ENCODE peak calls at places on chromosomes 4 and X, in nine cellular contexts. One of them, this sample, is unnamed.

GRCh38 chr4:104643805-104644204 is 149.1 kb upstream of the CXXC4 start:
- DNase-seq in choroid plexus epithelial cell: no peak
- DNase-seq in foreskin fibroblast: no peak
- DNase-seq in tibial artery: no peak
- DNase-seq in BE2C: no peak
- DNase-seq in uterus: no peak
- DNase-seq in AG10803: no peak
- DNase-seq in ascending aorta: no peak
- DNase-seq in psoas muscle: no peak
- DNase-seq in this sample: no peak

GRCh38 chr4:189081831-189082230 is 858.8 kb upstream of the FRG1 start:
- DNase-seq in choroid plexus epithelial cell: no peak
- DNase-seq in foreskin fibroblast: no peak
- DNase-seq in tibial artery: no peak
- DNase-seq in BE2C: no peak
- DNase-seq in uterus: no peak
- DNase-seq in AG10803: peak
- DNase-seq in ascending aorta: no peak
- DNase-seq in psoas muscle: no peak
- DNase-seq in this sample: no peak

GRCh38 chrX:68944211-68944610 is 115.4 kb downstream of the EFNB1 start:
- DNase-seq in choroid plexus epithelial cell: no peak
- DNase-seq in foreskin fibroblast: no peak
- DNase-seq in tibial artery: no peak
- DNase-seq in BE2C: no peak
- DNase-seq in uterus: no peak
- DNase-seq in AG10803: no peak
- DNase-seq in ascending aorta: peak
- DNase-seq in psoas muscle: no peak
- DNase-seq in this sample: no peak

GRCh38 chrX:53265771-53266170 is 15.6 kb downstream of the IQSEC2 start:
- DNase-seq in choroid plexus epithelial cell: peak
- DNase-seq in foreskin fibroblast: peak
- DNase-seq in tibial artery: no peak
- DNase-seq in BE2C: no peak
- DNase-seq in uterus: no peak
- DNase-seq in AG10803: peak
- DNase-seq in ascending aorta: no peak
- DNase-seq in psoas muscle: no peak
- DNase-seq in this sample: peak

GRCh38 chr4:82951196-82951595 is 50.7 kb downstream of the THAP9 start:
- DNase-seq in choroid plexus epithelial cell: peak
- DNase-seq in foreskin fibroblast: no peak
- DNase-seq in tibial artery: no peak
- DNase-seq in BE2C: no peak
- DNase-seq in uterus: no peak
- DNase-seq in AG10803: no peak
- DNase-seq in ascending aorta: no peak
- DNase-seq in psoas muscle: no peak
- DNase-seq in this sample: peak

GRCh38 chr4:145545538-145546224 is 64.0 kb downstream of the SMAD1 start:
- DNase-seq in choroid plexus epithelial cell: peak
- DNase-seq in foreskin fibroblast: peak
- DNase-seq in tibial artery: no peak
- DNase-seq in BE2C: no peak
- DNase-seq in uterus: no peak
- DNase-seq in AG10803: peak
- DNase-seq in ascending aorta: no peak
- DNase-seq in psoas muscle: no peak
- DNase-seq in this sample: peak

GRCh38 chr4:140681201-140681600 is 75.0 kb downstream of the TBC1D9 start:
- DNase-seq in choroid plexus epithelial cell: no peak
- DNase-seq in foreskin fibroblast: no peak
- DNase-seq in tibial artery: no peak
- DNase-seq in BE2C: no peak
- DNase-seq in uterus: no peak
- DNase-seq in AG10803: no peak
- DNase-seq in ascending aorta: no peak
- DNase-seq in psoas muscle: no peak
- DNase-seq in this sample: no peak

GRCh38 chr4:98151145-98151929 is 8.1 kb upstream of the STPG2 start:
- DNase-seq in choroid plexus epithelial cell: peak
- DNase-seq in foreskin fibroblast: no peak
- DNase-seq in tibial artery: no peak
- DNase-seq in BE2C: no peak
- DNase-seq in uterus: no peak
- DNase-seq in AG10803: no peak
- DNase-seq in ascending aorta: no peak
- DNase-seq in psoas muscle: no peak
- DNase-seq in this sample: no peak

GRCh38 chr4:39591290-39591689 is 47.4 kb downstream of the SMIM14 start:
- DNase-seq in choroid plexus epithelial cell: peak
- DNase-seq in foreskin fibroblast: no peak
- DNase-seq in tibial artery: no peak
- DNase-seq in BE2C: peak
- DNase-seq in uterus: no peak
- DNase-seq in AG10803: no peak
- DNase-seq in ascending aorta: no peak
- DNase-seq in psoas muscle: no peak
- DNase-seq in this sample: peak

GRCh38 chrX:152735101-152735500 is 1.5 kb downstream of the MAGEA12 start:
- DNase-seq in choroid plexus epithelial cell: no peak
- DNase-seq in foreskin fibroblast: no peak
- DNase-seq in tibial artery: no peak
- DNase-seq in BE2C: no peak
- DNase-seq in uterus: no peak
- DNase-seq in AG10803: no peak
- DNase-seq in ascending aorta: no peak
- DNase-seq in psoas muscle: no peak
- DNase-seq in this sample: no peak
- H3K4me3 ChIP-seq in choroid plexus epithelial cell: no peak
- H3K4me3 ChIP-seq in foreskin fibroblast: no peak
- H3K4me3 ChIP-seq in tibial artery: no peak
- H3K4me3 ChIP-seq in BE2C: no peak
- H3K4me3 ChIP-seq in uterus: no peak
- H3K4me3 ChIP-seq in AG10803: no peak
- H3K4me3 ChIP-seq in ascending aorta: no peak
- H3K4me3 ChIP-seq in psoas muscle: no peak
- H3K4me3 ChIP-seq in this sample: no peak

DNA sequence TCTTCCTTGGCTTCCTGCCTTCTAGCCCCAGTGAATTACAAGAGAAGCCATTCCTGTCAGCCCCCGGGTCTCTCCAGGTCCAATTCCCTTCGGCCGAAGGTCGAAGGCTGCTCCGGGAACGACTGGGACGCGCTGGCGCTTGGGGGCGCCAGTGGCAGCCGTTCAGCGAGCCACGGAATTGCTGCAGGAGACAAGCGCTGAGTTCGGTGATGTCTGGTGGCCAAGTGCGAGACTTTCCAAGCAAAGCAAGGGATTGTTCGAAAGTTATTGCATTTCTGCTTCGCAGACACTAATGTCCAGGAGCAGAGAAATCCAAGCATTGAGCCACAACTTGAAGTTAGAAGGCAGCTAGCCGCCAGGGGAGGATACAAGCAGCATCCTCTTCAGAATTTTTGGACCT is 1.1 kb upstream of the DKK2 start:
- DNase-seq in choroid plexus epithelial cell: peak
- DNase-seq in foreskin fibroblast: peak
- DNase-seq in tibial artery: peak
- DNase-seq in BE2C: peak
- DNase-seq in uterus: peak
- DNase-seq in AG10803: peak
- DNase-seq in ascending aorta: peak
- DNase-seq in psoas muscle: peak
- DNase-seq in this sample: peak
- TF ChIP-seq CTCF in choroid plexus epithelial cell: peak
- TF ChIP-seq CTCF in foreskin fibroblast: peak
- TF ChIP-seq CTCF in tibial artery: no peak
- TF ChIP-seq CTCF in BE2C: peak
- TF ChIP-seq CTCF in uterus: peak
- TF ChIP-seq CTCF in AG10803: peak
- TF ChIP-seq CTCF in ascending aorta: peak
- TF ChIP-seq CTCF in psoas muscle: peak
- TF ChIP-seq CTCF in this sample: peak

GRCh38 chr4:81215936-81216335 is 914 bp upstream of the PRKG2 start:
- DNase-seq in choroid plexus epithelial cell: peak
- DNase-seq in foreskin fibroblast: no peak
- DNase-seq in tibial artery: no peak
- DNase-seq in BE2C: no peak
- DNase-seq in uterus: no peak
- DNase-seq in AG10803: no peak
- DNase-seq in ascending aorta: no peak
- DNase-seq in psoas muscle: no peak
- DNase-seq in this sample: no peak

GRCh38 chr4:81214518-81215218 is 354 bp downstream of the PRKG2 start:
- DNase-seq in choroid plexus epithelial cell: peak
- DNase-seq in foreskin fibroblast: no peak
- DNase-seq in tibial artery: no peak
- DNase-seq in BE2C: no peak
- DNase-seq in uterus: no peak
- DNase-seq in AG10803: peak
- DNase-seq in ascending aorta: no peak
- DNase-seq in psoas muscle: no peak
- DNase-seq in this sample: peak

GRCh38 chr4:81213671-81214070 is 1.4 kb downstream of the PRKG2 start:
- DNase-seq in choroid plexus epithelial cell: peak
- DNase-seq in foreskin fibroblast: no peak
- DNase-seq in tibial artery: no peak
- DNase-seq in BE2C: no peak
- DNase-seq in uterus: no peak
- DNase-seq in AG10803: no peak
- DNase-seq in ascending aorta: no peak
- DNase-seq in psoas muscle: no peak
- DNase-seq in this sample: no peak

GRCh38 chr4:81215219-81215892 is at the start of gene PRKG2:
- DNase-seq in choroid plexus epithelial cell: peak
- DNase-seq in foreskin fibroblast: no peak
- DNase-seq in tibial artery: no peak
- DNase-seq in BE2C: no peak
- DNase-seq in uterus: no peak
- DNase-seq in AG10803: peak
- DNase-seq in ascending aorta: no peak
- DNase-seq in psoas muscle: no peak
- DNase-seq in this sample: no peak

DNA sequence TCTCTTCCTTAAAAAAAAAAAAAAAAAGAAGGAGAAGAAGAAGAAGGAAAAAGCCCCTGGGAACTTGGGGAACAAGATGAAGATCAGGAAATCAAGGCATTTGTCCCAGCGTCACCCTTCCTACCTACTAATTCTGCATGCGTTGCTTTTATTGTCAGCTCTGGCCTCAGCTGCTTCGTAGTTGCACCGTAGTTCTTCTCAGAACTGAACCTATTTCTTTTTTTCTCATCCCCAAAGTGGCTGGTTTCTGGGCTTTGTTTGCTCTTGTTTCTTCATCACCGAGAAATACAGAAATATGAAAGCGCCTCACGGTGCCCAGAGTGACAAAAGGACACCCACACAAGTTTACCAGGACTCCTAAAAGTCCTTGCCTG is 891 bp downstream of the PRKG2 start:
- DNase-seq in choroid plexus epithelial cell: no peak
- DNase-seq in foreskin fibroblast: no peak
- DNase-seq in tibial artery: no peak
- DNase-seq in BE2C: no peak
- DNase-seq in uterus: no peak
- DNase-seq in AG10803: no peak
- DNase-seq in ascending aorta: no peak
- DNase-seq in psoas muscle: no peak
- DNase-seq in this sample: no peak
- H3K4me3 ChIP-seq in choroid plexus epithelial cell: peak
- H3K4me3 ChIP-seq in foreskin fibroblast: peak
- H3K4me3 ChIP-seq in tibial artery: peak
- H3K4me3 ChIP-seq in BE2C: no peak
- H3K4me3 ChIP-seq in uterus: peak
- H3K4me3 ChIP-seq in AG10803: peak
- H3K4me3 ChIP-seq in ascending aorta: peak
- H3K4me3 ChIP-seq in psoas muscle: peak
- H3K4me3 ChIP-seq in this sample: peak

GRCh38 chr4:13218316-13218958 is 265.7 kb downstream of the RAB28 start:
- DNase-seq in choroid plexus epithelial cell: no peak
- DNase-seq in foreskin fibroblast: no peak
- DNase-seq in tibial artery: no peak
- DNase-seq in BE2C: no peak
- DNase-seq in uterus: peak
- DNase-seq in AG10803: no peak
- DNase-seq in ascending aorta: peak
- DNase-seq in psoas muscle: no peak
- DNase-seq in this sample: peak
- TF ChIP-seq CTCF in choroid plexus epithelial cell: no peak
- TF ChIP-seq CTCF in foreskin fibroblast: no peak
- TF ChIP-seq CTCF in tibial artery: no peak
- TF ChIP-seq CTCF in BE2C: no peak
- TF ChIP-seq CTCF in uterus: no peak
- TF ChIP-seq CTCF in AG10803: no peak
- TF ChIP-seq CTCF in ascending aorta: no peak
- TF ChIP-seq CTCF in psoas muscle: no peak
- TF ChIP-seq CTCF in this sample: no peak

GRCh38 chrX:134749651-134750450 is 91.6 kb upstream of the PLAC1 start:
- DNase-seq in choroid plexus epithelial cell: no peak
- DNase-seq in foreskin fibroblast: no peak
- DNase-seq in tibial artery: no peak
- DNase-seq in BE2C: no peak
- DNase-seq in uterus: no peak
- DNase-seq in AG10803: peak
- DNase-seq in ascending aorta: no peak
- DNase-seq in psoas muscle: no peak
- DNase-seq in this sample: peak
- H3K4me3 ChIP-seq in choroid plexus epithelial cell: no peak
- H3K4me3 ChIP-seq in foreskin fibroblast: no peak
- H3K4me3 ChIP-seq in tibial artery: no peak
- H3K4me3 ChIP-seq in BE2C: no peak
- H3K4me3 ChIP-seq in uterus: no peak
- H3K4me3 ChIP-seq in AG10803: no peak
- H3K4me3 ChIP-seq in ascending aorta: no peak
- H3K4me3 ChIP-seq in psoas muscle: no peak
- H3K4me3 ChIP-seq in this sample: no peak

GRCh38 chr4:154743683-154744340 is at the start of gene LRAT:
- DNase-seq in choroid plexus epithelial cell: no peak
- DNase-seq in foreskin fibroblast: no peak
- DNase-seq in tibial artery: peak
- DNase-seq in BE2C: peak
- DNase-seq in uterus: no peak
- DNase-seq in AG10803: no peak
- DNase-seq in ascending aorta: peak
- DNase-seq in psoas muscle: peak
- DNase-seq in this sample: no peak
- TF ChIP-seq CTCF in choroid plexus epithelial cell: no peak
- TF ChIP-seq CTCF in foreskin fibroblast: no peak
- TF ChIP-seq CTCF in tibial artery: no peak
- TF ChIP-seq CTCF in BE2C: no peak
- TF ChIP-seq CTCF in uterus: no peak
- TF ChIP-seq CTCF in AG10803: no peak
- TF ChIP-seq CTCF in ascending aorta: no peak
- TF ChIP-seq CTCF in psoas muscle: no peak
- TF ChIP-seq CTCF in this sample: no peak

DNA sequence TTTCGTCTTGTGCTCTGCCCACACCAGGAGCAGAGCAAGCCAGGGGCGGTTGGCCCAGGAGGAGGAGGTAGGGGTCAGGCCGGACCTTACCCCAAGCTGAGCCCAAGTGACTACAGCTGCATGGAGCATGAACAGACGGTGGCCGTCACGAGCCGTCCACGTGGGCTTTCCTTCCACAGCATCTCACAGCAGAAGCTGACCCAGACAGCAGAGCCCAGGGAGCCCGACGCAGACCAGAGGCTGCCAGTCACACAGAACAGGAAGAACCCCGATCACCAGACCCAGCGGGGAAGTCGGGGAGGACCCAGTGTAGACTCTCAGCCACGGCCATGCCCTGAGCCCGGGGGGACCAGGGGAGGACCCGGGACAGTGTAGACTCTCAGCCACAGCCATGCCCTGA is 58.0 kb downstream of the FAM53A start:
- DNase-seq in choroid plexus epithelial cell: peak
- DNase-seq in foreskin fibroblast: no peak
- DNase-seq in tibial artery: no peak
- DNase-seq in BE2C: no peak
- DNase-seq in uterus: no peak
- DNase-seq in AG10803: no peak
- DNase-seq in ascending aorta: no peak
- DNase-seq in psoas muscle: no peak
- DNase-seq in this sample: no peak
- H3K4me3 ChIP-seq in choroid plexus epithelial cell: no peak
- H3K4me3 ChIP-seq in foreskin fibroblast: no peak
- H3K4me3 ChIP-seq in tibial artery: no peak
- H3K4me3 ChIP-seq in BE2C: no peak
- H3K4me3 ChIP-seq in uterus: no peak
- H3K4me3 ChIP-seq in AG10803: no peak
- H3K4me3 ChIP-seq in ascending aorta: no peak
- H3K4me3 ChIP-seq in psoas muscle: no peak
- H3K4me3 ChIP-seq in this sample: no peak